ENCODE peak calls at places on chromosome X, in six cellular contexts. Z is SJSA1; G is lung microvascular endothelial cell; I is stimulated activated CD4-positive, alpha-beta T cell treated with anti-CD3 and anti-CD28 coated beads, Interleukin-15, amount 100 ng/mL, for 24 hours; Q is naive thymus-derived CD8-positive, alpha-beta T cell; K is ELF-1. B is an unnamed sample.

GRCh38 chrX:42289492-42290385 is 366.4 kb upstream of the CASK start:
- DNase-seq in Z (no peak), G (no peak), I (peak; percentile 7), Q (no peak), K (no peak), B (no peak)

GRCh38 chrX:53438174-53438831 is 4.1 kb upstream of the HSD17B10 start:
- DNase-seq in Z (no peak), G (no peak), I (no peak), Q (no peak), K (no peak), B (no peak)

GRCh38 chrX:88881536-88881935 is 134.5 kb downstream of the CPXCR1 start:
- DNase-seq in Z (no peak), G (no peak), I (no peak), Q (no peak), K (no peak), B (no peak)

GRCh38 chrX:7120578-7121219 is 26.8 kb upstream of the STS start:
- DNase-seq in Z (peak; percentile 31), G (peak; percentile 84), I (no peak), Q (no peak), K (no peak), B (peak; percentile 39)

GRCh38 chrX:826448-826847 is 195.9 kb downstream of the SHOX start:
- DNase-seq in Z (no peak), G (no peak), I (no peak), Q (no peak), K (no peak), B (no peak)

GRCh38 chrX:9153299-9153698 is 119.4 kb upstream of the FAM9B start:
- DNase-seq in Z (peak; percentile 27), G (no peak), I (no peak), Q (no peak), K (no peak), B (no peak)

GRCh38 chrX:136525738-136526606 is 6.0 kb upstream of the VGLL1 start:
- DNase-seq in Z (no peak), G (peak; percentile 46), I (no peak), Q (no peak), K (no peak), B (peak; percentile 55)

GRCh38 chrX:42098897-42099296 is 175.5 kb upstream of the CASK start:
- DNase-seq in Z (no peak), G (no peak), I (no peak), Q (no peak), K (peak; percentile 68), B (no peak)

GRCh38 chrX:155070975-155071693 is at the start of the genes BRCC3, CMC4 and MTCP1:
- DNase-seq in Z (peak; percentile 63), G (peak; percentile 88), I (peak; percentile 84), Q (peak; percentile 55), K (peak; percentile 87), B (peak; percentile 81)

B was measured in left colon.